ENCODE peak calls at places on chromosome 13, in five cellular contexts. Y is BE2C, U is astrocyte, E is heart right ventricle, L is HCT116. C is an unnamed sample.

GRCh38 chr13:74026753-74027152 is 107.5 kb downstream of the KLF12 start:
- DNase-seq in L (no peak), Y (no peak), E (no peak), U (peak; percentile 42), C (peak; percentile 20)

GRCh38 chr13:75813323-75813722 is 177.2 kb downstream of the LMO7 start:
- DNase-seq in U (no peak), L (no peak), Y (no peak), E (peak; percentile 17), C (no peak)

GRCh38 chr13:19665427-19665859 is 32.0 kb downstream of the MPHOSPH8 start:
- DNase-seq in U (no peak), Y (peak; percentile 76), E (no peak), L (no peak), C (no peak)

GRCh38 chr13:75938811-75939525 is 302.8 kb downstream of the LMO7 start:
- DNase-seq in E (no peak), U (peak; percentile 2), L (no peak), Y (no peak), C (peak; percentile 3)

GRCh38 chr13:26584713-26585112 is 27.2 kb downstream of the WASF3 start:
- DNase-seq in E (no peak), Y (no peak), U (peak; percentile 66), L (no peak), C (peak; percentile 59)

GRCh38 chr13:21453352-21454089 is 5.6 kb downstream of the ZDHHC20 start:
- DNase-seq in U (no peak), E (no peak), Y (no peak), L (no peak), C (no peak)

GRCh38 chr13:75399168-75399878 is 82.6 kb downstream of the TBC1D4 start:
- DNase-seq in L (no peak), Y (no peak), U (peak; percentile 93), E (no peak), C (peak; percentile 31)

GRCh38 chr13:32905864-32906180 is 110.4 kb upstream of the KL start:
- DNase-seq in E (no peak), Y (no peak), U (peak; percentile 43), L (no peak), C (peak; percentile 36)

GRCh38 chr13:50910483-50910805 is 853 bp downstream of the RNASEH2B start:
- DNase-seq in U (peak; percentile 48), L (peak; percentile 27), Y (peak; percentile 25), E (no peak), C (peak; percentile 37)

GRCh38 chr13:50912851-50913250 is 3.3 kb downstream of the RNASEH2B start:
- DNase-seq in L (no peak), E (no peak), Y (no peak), U (no peak), C (no peak)

GRCh38 chr13:50911051-50911690 is 1.6 kb downstream of the RNASEH2B start:
- DNase-seq in E (no peak), U (no peak), L (no peak), Y (no peak), C (peak; percentile 13)

GRCh38 chr13:50914301-50914700 is 4.7 kb downstream of the RNASEH2B start:
- DNase-seq in U (peak; percentile 27), L (no peak), E (no peak), Y (no peak), C (no peak)

GRCh38 chr13:50911937-50912624 is 2.5 kb downstream of the RNASEH2B start:
- DNase-seq in U (peak; percentile 79), L (peak; percentile 80), Y (peak; percentile 89), E (peak; percentile 87), C (peak; percentile 90)
- TF ChIP-seq CTCF in U (peak; percentile 89), L (peak; percentile 87), Y (peak; percentile 95), E (peak; percentile 88), C (peak; percentile 92)

GRCh38 chr13:112172641-112173171 is 105.8 kb downstream of the SOX1 start:
- DNase-seq in E (no peak), Y (no peak), L (no peak), U (no peak), C (no peak)
- H3K4me3 ChIP-seq in E (no peak overlapping the region), Y (no peak overlapping the region), L (no peak overlapping the region), U (no peak overlapping the region), C (no peak overlapping the region)

GRCh38 chr13:112063309-112063626 is 3.7 kb upstream of the SOX1 start:
- DNase-seq in U (no peak), Y (no peak), L (no peak), E (no peak), C (no peak)

GRCh38 chr13:112063807-112064206 is 3.1 kb upstream of the SOX1 start:
- DNase-seq in L (no peak), U (no peak), Y (no peak), E (no peak), C (no peak)

GRCh38 chr13:112062047-112062618 is 4.8 kb upstream of the SOX1 start:
- DNase-seq in E (no peak), L (no peak), U (no peak), Y (no peak), C (no peak)

GRCh38 chr13:112061367-112062046 is 5.4 kb upstream of the SOX1 start:
- DNase-seq in Y (no peak), E (no peak), L (no peak), U (no peak), C (no peak)

DNA sequence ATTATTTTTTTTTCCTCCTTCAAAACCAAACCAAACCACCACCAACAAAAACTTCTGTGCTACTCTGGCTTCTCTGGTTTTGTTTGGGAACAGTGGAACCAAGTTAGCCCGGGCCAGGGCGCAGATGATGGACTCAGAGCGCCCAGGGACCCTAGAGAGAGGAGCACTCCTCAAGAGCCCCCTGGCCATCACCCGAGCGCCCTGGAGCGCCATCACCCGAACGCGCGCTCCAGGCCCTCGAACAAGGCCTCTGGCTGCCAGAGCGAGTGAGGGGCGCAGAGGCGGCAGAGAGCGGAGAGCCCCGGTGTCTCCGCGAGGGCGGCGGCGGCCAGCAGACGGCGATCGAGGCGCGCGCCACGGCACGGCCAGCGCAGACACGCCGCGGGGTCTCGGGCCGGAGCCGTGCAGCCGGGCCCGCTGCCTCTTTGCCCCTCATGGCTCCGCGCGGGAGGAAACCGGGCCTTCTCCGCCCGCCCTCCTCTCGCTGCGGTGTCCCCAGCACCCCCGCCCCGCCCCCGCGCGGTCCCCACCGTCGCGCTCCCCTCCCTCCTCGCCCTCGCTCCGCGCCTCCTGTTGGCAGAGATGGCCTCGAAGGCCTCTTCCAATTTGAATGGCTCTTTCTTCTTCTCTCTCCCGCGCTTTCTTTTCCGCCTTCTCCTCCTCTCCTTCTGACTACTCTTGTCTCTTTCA is 4.2 kb upstream of the SOX1 start:
- DNase-seq in Y (no peak), U (no peak), L (no peak), E (no peak), C (no peak)
- TF ChIP-seq CTCF in Y (no peak), U (no peak), L (no peak), E (no peak), C (no peak)

DNA sequence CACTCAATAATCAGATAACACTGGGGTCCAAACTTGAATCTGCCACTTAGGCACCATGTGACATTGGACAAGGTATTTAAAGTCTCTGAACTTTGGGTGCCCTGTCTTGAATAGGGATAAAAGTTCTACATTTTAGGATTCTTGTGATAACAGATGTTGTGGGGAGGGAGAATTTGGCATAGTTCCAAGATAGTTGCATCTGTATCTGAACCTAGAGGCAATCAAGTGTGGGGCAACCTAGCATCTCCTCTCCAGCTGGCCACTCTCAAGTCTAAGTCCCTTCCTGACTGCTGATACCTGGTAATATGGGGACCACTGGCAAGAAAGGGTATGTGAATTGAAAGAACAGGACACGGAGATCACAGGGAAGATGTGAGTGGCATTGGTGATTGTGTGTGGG is 256.1 kb downstream of the FOXO1 start:
- DNase-seq in Y (no peak), L (no peak), U (no peak), E (no peak), C (peak; percentile 57)
- H3K4me3 ChIP-seq in Y (no peak overlapping the region), L (no peak overlapping the region), U (no peak overlapping the region), E (no peak overlapping the region), C (no peak overlapping the region)

DNA sequence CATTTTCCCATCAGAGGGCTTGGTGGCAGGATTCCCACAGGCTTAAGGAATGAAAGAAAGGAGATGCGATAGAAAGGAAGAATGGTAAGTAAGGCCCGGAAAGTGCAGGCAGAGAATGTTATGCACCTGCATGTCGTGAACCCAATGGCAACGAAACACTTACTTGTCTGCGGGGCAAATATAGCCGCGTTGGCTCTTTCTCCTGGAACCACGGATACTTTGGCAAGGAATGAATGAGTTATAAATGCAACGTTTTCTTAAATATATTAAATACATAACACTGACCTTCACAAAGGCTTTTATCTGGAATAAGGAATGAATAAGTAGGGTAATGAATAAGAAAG is 192.1 kb downstream of the KATNAL1 start:
- DNase-seq in Y (no peak), L (no peak), U (no peak), E (no peak), C (no peak)
- TF ChIP-seq CTCF in Y (no peak), L (no peak), U (no peak), E (no peak), C (no peak)

GRCh38 chr13:43042410-43042921 is 19.1 kb downstream of the DNAJC15 start:
- DNase-seq in L (no peak), E (no peak), Y (no peak), U (no peak), C (no peak)

GRCh38 chr13:43046259-43046658 is 22.9 kb downstream of the DNAJC15 start:
- DNase-seq in U (no peak), L (no peak), Y (no peak), E (no peak), C (no peak)

GRCh38 chr13:43036386-43037220 is 13.2 kb downstream of the DNAJC15 start:
- DNase-seq in Y (no peak), E (peak; percentile 75), L (no peak), U (no peak), C (peak; percentile 71)

GRCh38 chr13:43044720-43045301 is 21.4 kb downstream of the DNAJC15 start:
- DNase-seq in U (no peak), Y (no peak), E (no peak), L (no peak), C (no peak)

GRCh38 chr13:43041368-43041921 is 18.1 kb downstream of the DNAJC15 start:
- DNase-seq in L (no peak), Y (no peak), E (no peak), U (no peak), C (no peak)
- H3K4me3 ChIP-seq in L (no peak overlapping the region), Y (no peak overlapping the region), E (no peak overlapping the region), U (no peak overlapping the region), C (no peak overlapping the region)

DNA sequence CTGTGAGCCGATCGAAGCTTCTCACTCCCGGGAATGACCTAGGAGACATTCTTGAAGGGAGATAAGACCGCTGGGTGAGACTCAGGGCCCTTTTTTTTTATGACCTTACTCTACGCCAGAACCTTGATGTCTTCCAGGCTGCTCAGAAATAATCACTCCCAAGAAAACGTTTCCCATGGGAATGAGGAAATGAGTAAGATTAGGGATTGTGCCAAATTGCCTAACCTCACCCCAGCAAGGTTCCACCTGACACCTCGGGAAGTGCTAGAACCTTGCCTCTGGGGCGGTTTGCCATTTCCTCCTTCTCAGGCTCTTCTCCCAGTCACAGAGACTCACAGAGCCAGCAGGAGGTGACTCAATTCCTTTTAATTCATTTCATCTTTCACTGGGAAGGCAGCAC is 2.3 kb downstream of the SLC46A3 start:
- DNase-seq in U (peak; percentile 36), Y (no peak), E (no peak), L (peak; percentile 35), C (peak; percentile 97)
- TF ChIP-seq CTCF in U (no peak), Y (no peak), E (no peak), L (no peak), C (no peak)

C was measured in fibroblast of pulmonary artery.